ENCODE peak calls at places on chromosomes 13 and 19, in five cellular contexts. U is stimulated activated CD8-positive, alpha-beta memory T cell treated with anti-CD3 and anti-CD28 coated beads, Interleukin-12 subunit alpha, Interleukin-12 subunit beta, amount 100 ng/mL, for 4 hours; Q is caudate nucleus; V is HFF-Myc; Y is NCI-H1436 treated with DMSO at 0.1 percent for 48 hours. E is an unnamed sample.

GRCh38 chr13:83943530-83944279 is 61.4 kb upstream of the SLITRK1 start:
- DNase-seq in U (no peak), Q (no peak), V (no peak), Y (no peak), E (no peak)

GRCh38 chr19:42474743-42475142 is 32.0 kb upstream of the CXCL17 start:
- DNase-seq in U (no peak), Q (no peak), V (no peak), Y (no peak), E (no peak)

GRCh38 chr19:15374796-15375440 is 4.7 kb downstream of the AKAP8 start:
- DNase-seq in U (no peak), Q (no peak), V (no peak), Y (no peak), E (no peak)

GRCh38 chr13:80436571-80437169 is 95.7 kb upstream of the SPRY2 start:
- DNase-seq in U (no peak), Q (no peak), V (no peak), Y (no peak), E (no peak)

GRCh38 chr13:23960566-23961156 is 63.4 kb upstream of the C1QTNF9B start:
- DNase-seq in U (no peak), Q (no peak), V (no peak), Y (no peak), E (no peak)

GRCh38 chr13:41515491-41516139 is 58.3 kb downstream of the RGCC start:
- DNase-seq in U (no peak), Q (no peak), V (no peak), Y (no peak), E (no peak)

GRCh38 chr19:11797491-11797890 is 832 bp upstream of the ZNF491 start:
- DNase-seq in U (peak; percentile 45), Q (peak; percentile 29), V (peak; percentile 80), Y (peak; percentile 76), E (peak; percentile 77)

GRCh38 chr13:42907745-42908144 is 84.3 kb downstream of the EPSTI1 start:
- DNase-seq in U (no peak), Q (no peak), V (no peak), Y (no peak), E (no peak)

GRCh38 chr13:96762876-96763275 is 231.4 kb downstream of the OXGR1 start:
- DNase-seq in U (no peak), Q (no peak), V (no peak), Y (no peak), E (no peak)

GRCh38 chr19:42301646-42302204 is at the start of gene PRR19:
- DNase-seq in U (no peak), Q (no peak), V (no peak), Y (no peak), E (no peak)

GRCh38 chr13:79915386-79915785 is 425.5 kb downstream of the SPRY2 start:
- DNase-seq in U (no peak), Q (no peak), V (peak; percentile 83), Y (no peak), E (no peak)

GRCh38 chr19:16951529-16951928 is 62.7 kb downstream of the F2RL3 start:
- DNase-seq in U (no peak), Q (no peak), V (no peak), Y (no peak), E (no peak)

GRCh38 chr13:99984463-99985242 is 3.1 kb downstream of the ZIC2 start:
- DNase-seq in U (no peak), Q (no peak), V (no peak), Y (no peak), E (no peak)

GRCh38 chr19:3478409-3479176 is 1.7 kb downstream of the SMIM24 start:
- DNase-seq in U (no peak), Q (no peak), V (no peak), Y (no peak), E (no peak)

GRCh38 chr19:43765109-43765876 is 10.5 kb upstream of the SMG9 start:
- DNase-seq in U (peak; percentile 54), Q (no peak), V (peak; percentile 88), Y (no peak), E (no peak)

GRCh38 chr19:41411682-41412265 is 14.2 kb downstream of the BCKDHA start:
- DNase-seq in U (no peak), Q (peak; percentile 26), V (no peak), Y (no peak), E (no peak)

GRCh38 chr13:101116381-101116780 is 299.9 kb downstream of the NALCN start:
- DNase-seq in U (no peak), Q (no peak), V (no peak), Y (no peak), E (no peak)

GRCh38 chr13:76884167-76884566 is 2.0 kb downstream of the KCTD12 start:
- DNase-seq in U (no peak), Q (peak; percentile 2), V (peak; percentile 22), Y (no peak), E (no peak)

GRCh38 chr19:44848036-44848804 is 2.1 kb downstream of the NECTIN2 start:
- DNase-seq in U (no peak), Q (no peak), V (no peak), Y (no peak), E (no peak)

GRCh38 chr19:5292453-5292842 is 48.2 kb downstream of the PTPRS start:
- DNase-seq in U (peak; percentile 13), Q (no peak), V (no peak), Y (no peak), E (peak; percentile 29)

GRCh38 chr13:42574435-42575311 is 721 bp downstream of the TNFSF11 start:
- DNase-seq in U (peak; percentile 42), Q (no peak), V (no peak), Y (no peak), E (peak; percentile 31)

GRCh38 chr13:79187917-79188699 is 217.9 kb downstream of the RBM26 start:
- DNase-seq in U (no peak), Q (no peak), V (no peak), Y (no peak), E (no peak)

GRCh38 chr19:41425174-41426115 is 1.7 kb downstream of the B3GNT8 start:
- DNase-seq in U (no peak), Q (no peak), V (no peak), Y (no peak), E (no peak)

E was measured in memory B cell.